ENCODE peak calls at places on chromosomes 3 and 15, in nine cellular contexts. R, H, A, U, V, Z, X, F and L are unnamed samples.
A peak's percentile ranks its signal among the peaks of the same experiment; 100 is the strongest.

GRCh38 chr15:45869034-45869668 is 234.3 kb downstream of the SQOR start:
- DNase-seq in U (no peak), X (no peak), V (no peak), Z (no peak), R (no peak), A (no peak), F (peak; percentile 63), H (no peak), L (no peak)

GRCh38 chr3:195105389-195105788 is 165.6 kb downstream of the XXYLT1 start:
- DNase-seq in F (peak; percentile 23), R (peak; percentile 61), X (no peak), U (no peak), A (no peak), Z (no peak), H (no peak), V (no peak), L (peak; percentile 61)

GRCh38 chr3:52532517-52532837 is 1.2 kb downstream of the NT5DC2 start:
- DNase-seq in R (peak; percentile 71), V (no peak), A (peak; percentile 41), U (peak; percentile 53), H (no peak), Z (peak; percentile 60), F (peak; percentile 74), X (peak; percentile 22), L (peak; percentile 71)

GRCh38 chr3:84836961-84837360 is 121.8 kb upstream of the CADM2 start:
- DNase-seq in U (no peak), X (no peak), F (no peak), A (peak; percentile 28), Z (no peak), H (no peak), V (no peak), R (no peak), L (no peak)

GRCh38 chr3:98994128-98994762 is 92.8 kb upstream of the DCBLD2 start:
- DNase-seq in X (no peak), H (peak; percentile 52), U (no peak), Z (no peak), R (no peak), V (no peak), A (no peak), F (peak; percentile 9), L (no peak)

GRCh38 chr3:73716418-73716817 is 91.7 kb upstream of the PDZRN3 start:
- DNase-seq in U (no peak), H (no peak), A (no peak), F (no peak), V (no peak), X (no peak), R (no peak), Z (no peak), L (no peak)

GRCh38 chr3:55322649-55323048 is 164.5 kb downstream of the WNT5A start:
- DNase-seq in V (no peak), R (no peak), A (no peak), X (peak; percentile 77), H (no peak), U (no peak), Z (no peak), F (no peak), L (no peak)

GRCh38 chr3:133393691-133394474 is 6.0 kb upstream of the BFSP2 start:
- DNase-seq in A (no peak), R (no peak), V (no peak), Z (no peak), U (no peak), F (no peak), X (no peak), H (no peak), L (peak; percentile 60)

GRCh38 chr3:65284971-65285370 is 597.2 kb upstream of the ADAMTS9 start:
- DNase-seq in U (no peak), A (no peak), H (no peak), F (no peak), X (no peak), V (no peak), Z (no peak), R (no peak), L (no peak)

GRCh38 chr15:73010154-73011152 is 41.8 kb upstream of the NEO1 start:
- DNase-seq in A (no peak), Z (no peak), V (no peak), X (no peak), H (no peak), U (no peak), R (no peak), F (no peak), L (no peak)

GRCh38 chr15:71530116-71530515 is 280.2 kb upstream of the NR2E3 start:
- DNase-seq in U (no peak), Z (no peak), F (no peak), H (no peak), R (no peak), X (no peak), A (no peak), V (peak; percentile 49), L (no peak)

GRCh38 chr3:183357564-183358079 is 70.8 kb downstream of the MCF2L2 start:
- DNase-seq in X (no peak), R (no peak), U (no peak), H (no peak), Z (no peak), F (peak; percentile 47), A (no peak), V (no peak), L (no peak)

GRCh38 chr15:50318697-50319096 is 36.3 kb downstream of the GABPB1 start:
- DNase-seq in H (no peak), V (no peak), R (no peak), Z (no peak), U (no peak), F (no peak), A (no peak), X (no peak), L (no peak)

GRCh38 chr3:71537211-71537611 is 46.3 kb downstream of the FOXP1 start:
- DNase-seq in F (no peak), A (no peak), U (peak; percentile 85), X (peak; percentile 69), Z (no peak), H (peak; percentile 15), R (no peak), V (no peak), L (no peak)

GRCh38 chr15:69557340-69558137 is 104.9 kb downstream of the RPLP1 start:
- DNase-seq in H (peak; percentile 55), U (peak; percentile 68), R (no peak), V (no peak), A (peak; percentile 37), F (no peak), Z (no peak), X (no peak), L (no peak)

GRCh38 chr15:25866874-25867273 is 3.7 kb upstream of the ATP10A start:
- DNase-seq in X (no peak), V (no peak), R (no peak), H (no peak), U (no peak), Z (no peak), A (no peak), F (no peak), L (no peak)

GRCh38 chr15:25863067-25863967 is at the start of gene ATP10A:
- DNase-seq in U (peak; percentile 38), X (peak; percentile 37), F (no peak), Z (no peak), H (no peak), R (peak; percentile 74), A (no peak), V (no peak), L (no peak)

GRCh38 chr15:25863968-25864580 is 947 bp upstream of the ATP10A start:
- DNase-seq in F (no peak), A (no peak), R (no peak), H (no peak), V (no peak), Z (no peak), U (no peak), X (no peak), L (no peak)

GRCh38 chr15:25864966-25865365 is 1.8 kb upstream of the ATP10A start:
- DNase-seq in V (no peak), Z (no peak), F (no peak), X (no peak), A (no peak), R (no peak), U (no peak), H (no peak), L (no peak)

GRCh38 chr15:25866251-25866650 is 3.1 kb upstream of the ATP10A start:
- DNase-seq in Z (no peak), H (no peak), V (no peak), R (no peak), F (no peak), X (no peak), A (no peak), U (no peak), L (no peak)
- TF ChIP-seq POLR2A in Z (no peak), H (no peak), V (no peak), R (no peak), F (no peak), X (no peak), A (no peak), U (no peak), L (no peak)

GRCh38 chr3:13012228-13012691 is 61.0 kb downstream of the IQSEC1 start:
- DNase-seq in X (no peak), R (peak; percentile 89), A (peak; percentile 70), V (no peak), F (peak; percentile 94), U (peak; percentile 87), H (no peak), Z (no peak), L (peak; percentile 88)
- TF ChIP-seq POLR2A in X (no peak), R (no peak), A (no peak), V (no peak), F (no peak), U (peak; percentile 20), H (no peak), Z (peak; percentile 69), L (no peak)

DNA sequence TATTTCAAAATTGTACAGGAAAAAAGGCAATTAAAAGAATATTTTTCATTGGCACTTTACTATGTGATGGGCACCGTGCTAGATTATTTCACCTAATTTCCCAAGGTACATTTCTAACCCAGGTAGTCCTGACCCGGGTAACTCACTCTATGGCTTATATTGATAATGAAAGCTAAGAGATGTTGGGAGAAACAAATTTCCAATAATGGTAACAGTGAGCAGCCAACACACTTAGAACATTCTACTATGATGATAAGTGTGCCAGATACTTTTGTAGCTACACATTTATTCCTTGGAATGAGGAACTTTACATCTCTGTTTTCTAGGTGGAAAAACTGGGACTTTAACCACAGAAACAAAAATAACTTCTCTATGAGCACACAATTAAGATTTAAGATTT is 7.5 kb downstream of the CCNL1 start:
- DNase-seq in A (no peak), Z (no peak), X (no peak), V (no peak), F (no peak), H (no peak), R (no peak), U (no peak), L (no peak)
- TF ChIP-seq POLR2A in A (no peak), Z (no peak), X (no peak), V (no peak), F (no peak), H (no peak), R (no peak), U (no peak), L (no peak)

GRCh38 chr3:125194849-125195601 is 17.5 kb downstream of the SLC12A8 start:
- DNase-seq in Z (no peak), A (no peak), U (no peak), R (no peak), H (no peak), X (no peak), V (no peak), F (no peak), L (no peak)

GRCh38 chr3:125203731-125204130 is 8.8 kb downstream of the SLC12A8 start:
- DNase-seq in R (no peak), Z (no peak), A (no peak), F (no peak), V (no peak), X (no peak), U (no peak), H (no peak), L (no peak)

GRCh38 chr3:125202197-125202596 is 10.4 kb downstream of the SLC12A8 start:
- DNase-seq in Z (no peak), V (no peak), F (peak; percentile 42), X (no peak), U (no peak), H (no peak), A (no peak), R (no peak), L (no peak)

GRCh38 chr3:125200731-125201139 is 11.8 kb downstream of the SLC12A8 start:
- DNase-seq in H (no peak), Z (no peak), R (no peak), U (no peak), X (no peak), F (no peak), A (no peak), V (no peak), L (no peak)
- TF ChIP-seq POLR2A in H (no peak), Z (no peak), R (no peak), U (no peak), X (no peak), F (no peak), A (no peak), V (no peak), L (no peak)